ENCODE peak calls at places on chromosomes 5 and 9, in seven cellular contexts. V, E, D, A, I, L and B are unnamed samples.

GRCh38 chr9:91817493-91818225 is 132.4 kb downstream of the ROR2 start:
- DNase-seq in V (no peak), E (no peak), D (peak; percentile 89), A (peak; percentile 52), I (no peak), L (peak; percentile 59), B (no peak)

GRCh38 chr5:50767588-50767987 is 101.2 kb downstream of the PARP8 start:
- DNase-seq in V (no peak), E (no peak), D (peak; percentile 60), A (no peak), I (no peak), L (peak; percentile 35), B (no peak)

GRCh38 chr9:35499701-35500030 is 9.8 kb downstream of the RUSC2 start:
- DNase-seq in V (no peak), E (no peak), D (no peak), A (no peak), I (no peak), L (no peak), B (no peak)

GRCh38 chr9:134384811-134385479 is 58.7 kb downstream of the RXRA start:
- DNase-seq in V (no peak), E (no peak), D (peak; percentile 53), A (no peak), I (peak; percentile 82), L (peak; percentile 25), B (peak; percentile 39)

GRCh38 chr9:20524776-20525175 is 97.5 kb downstream of the MLLT3 start:
- DNase-seq in V (no peak), E (no peak), D (peak; percentile 9), A (peak; percentile 15), I (no peak), L (no peak), B (no peak)

GRCh38 chr5:131426011-131426410 is 162.2 kb downstream of the CDC42SE2 start:
- DNase-seq in V (no peak), E (no peak), D (no peak), A (no peak), I (no peak), L (no peak), B (no peak)

GRCh38 chr9:36486454-36486932 is 86.2 kb upstream of the MELK start:
- DNase-seq in V (no peak), E (no peak), D (peak; percentile 52), A (peak; percentile 12), I (no peak), L (no peak), B (peak; percentile 17)

GRCh38 chr5:127981498-127981897 is 102.1 kb upstream of the SLC12A2 start:
- DNase-seq in V (no peak), E (no peak), D (no peak), A (no peak), I (no peak), L (no peak), B (no peak)

GRCh38 chr5:40381676-40382363 is 297.9 kb upstream of the PTGER4 start:
- DNase-seq in V (no peak), E (no peak), D (peak; percentile 23), A (no peak), I (no peak), L (peak; percentile 19), B (no peak)

GRCh38 chr5:139636207-139636792 is 11.8 kb upstream of the CXXC5 start:
- DNase-seq in V (no peak), E (peak; percentile 61), D (peak; percentile 44), A (no peak), I (no peak), L (no peak), B (no peak)
- H3K27ac ChIP-seq in V (peak overlapping the region; percentile 93), E (peak overlapping the region; percentile 94), D (peak overlapping the region; percentile 99), A (peak overlapping the region; percentile 95), I (peak overlapping the region; percentile 84), L (no peak overlapping the region), B (no peak overlapping the region)

DNA sequence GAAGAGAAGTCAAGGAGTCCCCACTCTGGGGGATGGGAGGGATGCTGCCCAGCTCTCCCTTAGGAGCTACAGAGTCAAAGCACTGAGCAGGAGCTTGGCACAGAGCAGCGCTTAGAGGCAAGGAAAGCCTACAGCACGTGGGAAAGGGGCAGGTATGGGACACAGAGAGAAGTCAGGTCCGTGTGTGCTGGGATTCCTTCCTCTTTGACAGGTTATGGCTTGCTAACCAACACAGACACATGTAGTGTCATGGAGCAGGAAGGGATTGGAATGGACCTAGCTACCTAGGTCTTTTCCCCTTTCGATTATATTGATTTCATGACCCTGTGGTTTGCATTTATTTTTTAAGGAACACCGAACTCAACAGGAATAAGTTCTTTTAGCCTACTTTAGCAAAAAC is 208.5 kb upstream of the TUT7 start:
- DNase-seq in V (no peak), E (no peak), D (no peak), A (no peak), I (no peak), L (no peak), B (no peak)
- H3K27ac ChIP-seq in V (no peak overlapping the region), E (no peak overlapping the region), D (peak overlapping the region; percentile 66), A (no peak overlapping the region), I (no peak overlapping the region), L (no peak overlapping the region), B (no peak overlapping the region)

DNA sequence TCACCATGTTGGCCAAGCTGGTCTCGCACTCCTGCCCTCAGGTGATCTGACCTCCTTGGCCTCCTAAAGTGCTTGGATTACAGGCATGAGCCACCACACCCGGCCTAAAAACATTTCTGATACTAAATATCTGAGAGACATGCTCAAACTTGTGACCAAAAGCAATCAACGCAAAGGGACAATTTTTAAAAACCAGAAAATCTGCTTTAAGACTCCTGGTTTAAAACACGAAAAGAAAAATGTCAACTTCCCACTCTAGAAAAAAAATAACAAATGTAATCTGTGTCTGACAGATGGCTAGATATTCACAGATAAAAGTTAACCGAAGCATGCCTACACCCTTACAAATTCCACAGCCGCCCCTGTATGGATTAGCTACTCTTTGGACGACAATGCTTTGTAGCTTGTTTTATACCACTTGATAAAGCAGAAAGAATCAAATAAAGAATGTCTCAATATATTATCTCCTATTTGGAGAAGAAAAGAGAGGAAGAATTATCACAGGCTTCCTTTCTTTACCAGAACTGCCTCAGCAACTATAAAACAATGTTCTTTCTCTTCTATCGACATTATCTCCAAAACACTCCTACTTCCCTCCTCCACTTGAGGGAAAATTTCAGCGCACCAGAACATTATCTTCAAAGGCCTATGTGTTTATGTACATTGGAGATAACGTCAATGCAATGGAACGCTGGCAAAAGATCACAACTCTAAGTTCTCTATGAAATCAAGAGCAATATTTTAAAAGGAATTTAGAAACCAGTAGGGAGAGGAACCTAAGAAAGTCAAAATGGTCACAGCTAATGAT is 26.3 kb downstream of the CEMIP2 start:
- DNase-seq in V (no peak), E (peak; percentile 42), D (no peak), A (no peak), I (no peak), L (peak; percentile 61), B (no peak)
- H3K27ac ChIP-seq in V (peak overlapping the region; percentile 42), E (peak overlapping the region; percentile 90), D (no peak overlapping the region), A (no peak overlapping the region), I (peak overlapping the region; percentile 57), L (no peak overlapping the region), B (peak overlapping the region; percentile 9)

GRCh38 chr5:172736524-172737135 is 34.4 kb downstream of the DUSP1 start:
- DNase-seq in V (no peak), E (no peak), D (peak; percentile 45), A (no peak), I (no peak), L (no peak), B (no peak)
- H3K27ac ChIP-seq in V (no peak overlapping the region), E (peak overlapping the region; percentile 60), D (no peak overlapping the region), A (no peak overlapping the region), I (no peak overlapping the region), L (no peak overlapping the region), B (no peak overlapping the region)

GRCh38 chr5:66747602-66748001 is 151.4 kb downstream of the MAST4 start:
- DNase-seq in V (no peak), E (no peak), D (no peak), A (no peak), I (no peak), L (no peak), B (no peak)
- H3K27ac ChIP-seq in V (no peak overlapping the region), E (no peak overlapping the region), D (no peak overlapping the region), A (no peak overlapping the region), I (no peak overlapping the region), L (no peak overlapping the region), B (no peak overlapping the region)

DNA sequence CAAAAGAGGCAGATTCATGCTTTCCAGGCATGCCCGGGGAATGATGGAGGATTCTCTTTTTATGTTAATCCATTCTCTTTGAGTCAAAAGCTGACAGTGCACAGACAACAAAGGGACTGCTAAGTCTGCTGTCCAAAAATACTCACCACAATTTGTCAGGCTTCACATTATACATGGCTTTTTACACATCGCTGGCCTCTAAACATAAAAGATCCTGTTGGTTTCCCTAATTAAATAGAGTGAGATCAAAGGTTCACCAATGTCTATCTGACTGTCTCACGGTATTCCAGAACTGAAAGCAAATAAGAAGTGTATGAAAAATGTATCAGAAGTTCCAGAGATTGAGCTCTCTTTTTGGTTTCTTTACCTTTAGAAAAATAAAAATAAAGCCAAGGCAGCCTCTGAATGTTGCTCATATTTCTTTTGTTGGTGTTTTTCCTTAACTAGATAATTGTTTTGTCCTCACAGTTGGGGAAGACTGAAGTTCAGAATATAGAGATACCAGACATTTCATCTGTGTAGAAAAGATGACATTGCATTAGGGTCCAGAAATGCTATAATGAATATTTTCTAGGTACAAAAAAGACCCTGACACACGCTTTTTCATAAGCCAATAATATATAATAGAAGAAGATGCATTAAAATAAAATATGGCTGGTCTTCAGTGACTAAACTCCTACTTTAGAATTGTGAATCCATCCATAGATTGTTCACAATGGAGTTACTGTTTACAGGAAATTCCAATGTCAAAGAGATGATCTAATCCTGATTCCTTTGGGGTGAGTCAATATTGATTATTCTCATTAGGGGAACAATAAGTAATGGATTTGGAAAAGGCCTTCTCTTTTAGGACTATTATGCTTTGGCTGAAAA is 688.2 kb upstream of the CDH6 start:
- DNase-seq in V (no peak), E (no peak), D (peak; percentile 0), A (no peak), I (no peak), L (peak; percentile 76), B (no peak)
- H3K27ac ChIP-seq in V (peak overlapping the region; percentile 63), E (no peak overlapping the region), D (no peak overlapping the region), A (no peak overlapping the region), I (no peak overlapping the region), L (peak overlapping the region; percentile 81), B (no peak overlapping the region)